ENCODE peak calls at places on chromosome 21, in nine cellular contexts. One of them, this sample, is unnamed.

GRCh38 chr21:41778974-41779600 is 12.2 kb upstream of the RIPK4 start:
- DNase-seq in AG10803: no peak
- DNase-seq in GM20000: no peak
- DNase-seq in H54: no peak
- DNase-seq in WTC11: peak
- DNase-seq in astrocyte of the cerebellum: no peak
- DNase-seq in heart left ventricle: no peak
- DNase-seq in Caco-2: peak
- DNase-seq in fibroblast of mammary gland: no peak
- DNase-seq in this sample: no peak

GRCh38 chr21:17466166-17466565 is 46.7 kb upstream of the CXADR start:
- DNase-seq in GM20000: no peak
- DNase-seq in astrocyte of the cerebellum: peak
- DNase-seq in fibroblast of mammary gland: peak
- DNase-seq in H54: no peak
- DNase-seq in AG10803: peak
- DNase-seq in Caco-2: no peak
- DNase-seq in WTC11: no peak
- DNase-seq in heart left ventricle: no peak
- DNase-seq in this sample: no peak

GRCh38 chr21:31911138-31911907 is 38.5 kb downstream of the HUNK start:
- DNase-seq in WTC11: no peak
- DNase-seq in heart left ventricle: no peak
- DNase-seq in AG10803: peak
- DNase-seq in fibroblast of mammary gland: peak
- DNase-seq in Caco-2: peak
- DNase-seq in astrocyte of the cerebellum: no peak
- DNase-seq in GM20000: no peak
- DNase-seq in H54: no peak
- DNase-seq in this sample: no peak

GRCh38 chr21:41357546-41357945 is 4.3 kb upstream of the MX2 start:
- DNase-seq in Caco-2: no peak
- DNase-seq in fibroblast of mammary gland: no peak
- DNase-seq in GM20000: no peak
- DNase-seq in H54: no peak
- DNase-seq in astrocyte of the cerebellum: no peak
- DNase-seq in heart left ventricle: no peak
- DNase-seq in AG10803: no peak
- DNase-seq in WTC11: no peak
- DNase-seq in this sample: no peak

GRCh38 chr21:16279658-16280581 is 550.1 kb downstream of the USP25 start:
- DNase-seq in WTC11: peak
- DNase-seq in heart left ventricle: no peak
- DNase-seq in astrocyte of the cerebellum: peak
- DNase-seq in fibroblast of mammary gland: peak
- DNase-seq in GM20000: no peak
- DNase-seq in H54: no peak
- DNase-seq in AG10803: peak
- DNase-seq in Caco-2: no peak
- DNase-seq in this sample: peak

GRCh38 chr21:45017376-45017960 is 56.9 kb upstream of the ADARB1 start:
- DNase-seq in H54: no peak
- DNase-seq in GM20000: no peak
- DNase-seq in heart left ventricle: peak
- DNase-seq in AG10803: no peak
- DNase-seq in astrocyte of the cerebellum: no peak
- DNase-seq in WTC11: peak
- DNase-seq in fibroblast of mammary gland: no peak
- DNase-seq in Caco-2: no peak
- DNase-seq in this sample: no peak

GRCh38 chr21:40204956-40205355 is 337.7 kb downstream of the PCP4 start:
- DNase-seq in AG10803: no peak
- DNase-seq in heart left ventricle: no peak
- DNase-seq in WTC11: no peak
- DNase-seq in astrocyte of the cerebellum: no peak
- DNase-seq in fibroblast of mammary gland: no peak
- DNase-seq in H54: no peak
- DNase-seq in GM20000: no peak
- DNase-seq in Caco-2: no peak
- DNase-seq in this sample: no peak

GRCh38 chr21:29860346-29860745 is 79.5 kb downstream of the GRIK1 start:
- DNase-seq in WTC11: no peak
- DNase-seq in H54: no peak
- DNase-seq in astrocyte of the cerebellum: no peak
- DNase-seq in GM20000: no peak
- DNase-seq in AG10803: no peak
- DNase-seq in heart left ventricle: no peak
- DNase-seq in Caco-2: no peak
- DNase-seq in fibroblast of mammary gland: no peak
- DNase-seq in this sample: no peak

GRCh38 chr21:38337793-38338192 is 81.0 kb downstream of the KCNJ15 start:
- DNase-seq in astrocyte of the cerebellum: no peak
- DNase-seq in Caco-2: no peak
- DNase-seq in heart left ventricle: no peak
- DNase-seq in fibroblast of mammary gland: no peak
- DNase-seq in WTC11: no peak
- DNase-seq in GM20000: no peak
- DNase-seq in AG10803: no peak
- DNase-seq in H54: no peak
- DNase-seq in this sample: no peak

GRCh38 chr21:31395268-31395667 is 51.2 kb upstream of the TIAM1 start:
- DNase-seq in AG10803: no peak
- DNase-seq in Caco-2: no peak
- DNase-seq in fibroblast of mammary gland: no peak
- DNase-seq in WTC11: no peak
- DNase-seq in GM20000: no peak
- DNase-seq in H54: no peak
- DNase-seq in astrocyte of the cerebellum: no peak
- DNase-seq in heart left ventricle: no peak
- DNase-seq in this sample: no peak

GRCh38 chr21:40925481-40925880 is 78.5 kb upstream of the DSCAM start:
- DNase-seq in GM20000: no peak
- DNase-seq in astrocyte of the cerebellum: no peak
- DNase-seq in fibroblast of mammary gland: no peak
- DNase-seq in WTC11: no peak
- DNase-seq in AG10803: no peak
- DNase-seq in heart left ventricle: no peak
- DNase-seq in Caco-2: no peak
- DNase-seq in H54: no peak
- DNase-seq in this sample: no peak

GRCh38 chr21:43196789-43197188 is 28.0 kb downstream of the CRYAA start:
- DNase-seq in GM20000: no peak
- DNase-seq in WTC11: peak
- DNase-seq in fibroblast of mammary gland: peak
- DNase-seq in astrocyte of the cerebellum: no peak
- DNase-seq in AG10803: no peak
- DNase-seq in heart left ventricle: peak
- DNase-seq in H54: no peak
- DNase-seq in Caco-2: peak
- DNase-seq in this sample: peak

GRCh38 chr21:37331411-37331810 is 35.2 kb upstream of the DYRK1A start:
- DNase-seq in heart left ventricle: no peak
- DNase-seq in H54: no peak
- DNase-seq in astrocyte of the cerebellum: no peak
- DNase-seq in fibroblast of mammary gland: no peak
- DNase-seq in WTC11: no peak
- DNase-seq in GM20000: no peak
- DNase-seq in AG10803: no peak
- DNase-seq in Caco-2: no peak
- DNase-seq in this sample: no peak

GRCh38 chr21:41612674-41613250 is 104.8 kb upstream of the TMPRSS2 start:
- DNase-seq in heart left ventricle: peak
- DNase-seq in WTC11: peak
- DNase-seq in AG10803: peak
- DNase-seq in H54: peak
- DNase-seq in GM20000: peak
- DNase-seq in astrocyte of the cerebellum: peak
- DNase-seq in fibroblast of mammary gland: peak
- DNase-seq in Caco-2: peak
- DNase-seq in this sample: peak

GRCh38 chr21:28489197-28489596 is 503.5 kb downstream of the LTN1 start:
- DNase-seq in astrocyte of the cerebellum: no peak
- DNase-seq in AG10803: peak
- DNase-seq in WTC11: no peak
- DNase-seq in GM20000: no peak
- DNase-seq in H54: no peak
- DNase-seq in Caco-2: no peak
- DNase-seq in fibroblast of mammary gland: peak
- DNase-seq in heart left ventricle: no peak
- DNase-seq in this sample: no peak

GRCh38 chr21:32803651-32804050 is 32.1 kb upstream of the PAXBP1 start:
- DNase-seq in AG10803: peak
- DNase-seq in fibroblast of mammary gland: no peak
- DNase-seq in heart left ventricle: no peak
- DNase-seq in astrocyte of the cerebellum: no peak
- DNase-seq in Caco-2: no peak
- DNase-seq in H54: no peak
- DNase-seq in GM20000: no peak
- DNase-seq in WTC11: no peak
- DNase-seq in this sample: no peak